ENCODE peak calls at places on chromosomes 4 and X, in five cellular contexts. B is HT1080; R is NCI-H1417; Y is activated CD8-positive, alpha-beta memory T cell treated with anti-CD3 and anti-CD28 coated beads for 48 hours; I is activated naive CD4-positive, alpha-beta T cell treated with Interleukin-2 at 50 U/mL for 16 hours. F is an unnamed sample.

GRCh38 chr4:122118243-122118642 is 33.9 kb upstream of the BLTP1 start:
- DNase-seq in Y (no peak), R (no peak), B (no peak), I (no peak), F (no peak)

GRCh38 chr4:44447563-44448504 is 775 bp downstream of the KCTD8 start:
- DNase-seq in Y (no peak), B (no peak), R (peak; percentile 81), I (no peak), F (no peak)

GRCh38 chr4:113442821-113443220 is 318.7 kb downstream of the CAMK2D start:
- DNase-seq in Y (no peak), R (no peak), I (no peak), B (peak; percentile 5), F (no peak)

GRCh38 chr4:27096142-27096824 is 235.6 kb downstream of the STIM2 start:
- DNase-seq in R (no peak), I (no peak), B (no peak), Y (no peak), F (no peak)

GRCh38 chr4:159237975-159238374 is 135.1 kb downstream of the RAPGEF2 start:
- DNase-seq in I (no peak), B (no peak), R (no peak), Y (no peak), F (no peak)

GRCh38 chr4:47990145-47990544 is 26.3 kb downstream of the CNGA1 start:
- DNase-seq in I (no peak), B (no peak), R (no peak), Y (no peak), F (no peak)

GRCh38 chr4:65046496-65047101 is 623.7 kb downstream of the EPHA5 start:
- DNase-seq in I (no peak), Y (no peak), R (no peak), B (peak; percentile 34), F (no peak)

GRCh38 chrX:73214366-73215094 is at the start of gene NAP1L2:
- DNase-seq in R (no peak), I (peak; percentile 32), Y (no peak), B (peak; percentile 51), F (peak; percentile 48)

GRCh38 chr4:97720869-97721432 is 422.3 kb downstream of the STPG2 start:
- DNase-seq in R (peak; percentile 49), Y (no peak), I (no peak), B (peak; percentile 68), F (no peak)

GRCh38 chrX:130082244-130083106 is 27.8 kb downstream of the ELF4 start:
- DNase-seq in B (no peak), Y (no peak), I (peak; percentile 81), R (no peak), F (peak; percentile 46)

GRCh38 chr4:82801910-82802521 is 3.4 kb upstream of the SCD5 start:
- DNase-seq in Y (no peak), B (peak; percentile 32), R (peak; percentile 10), I (no peak), F (no peak)

GRCh38 chr4:137819964-137820383 is 287.7 kb upstream of the PCDH18 start:
- DNase-seq in B (peak; percentile 26), I (no peak), R (peak; percentile 3), Y (no peak), F (no peak)

GRCh38 chr4:100843897-100844296 is 326.1 kb upstream of the EMCN start:
- DNase-seq in B (no peak), I (no peak), Y (no peak), R (no peak), F (no peak)

GRCh38 chr4:6008766-6009385 is 9.4 kb downstream of the C4orf50 start:
- DNase-seq in R (peak; percentile 52), Y (no peak), B (no peak), I (no peak), F (no peak)

GRCh38 chrX:46587753-46588171 is 14.2 kb downstream of the CHST7 start:
- DNase-seq in R (no peak), I (no peak), B (no peak), Y (no peak), F (no peak)

GRCh38 chr4:112378858-112379257 is 81.7 kb downstream of the ALPK1 start:
- DNase-seq in Y (no peak), I (no peak), B (no peak), R (no peak), F (no peak)

GRCh38 chr4:177251237-177251636 is 58.4 kb upstream of the NEIL3 start:
- DNase-seq in Y (no peak), R (no peak), I (no peak), B (no peak), F (no peak)

GRCh38 chr4:126251169-126251568 is 936.4 kb downstream of the FAT4 start:
- DNase-seq in I (no peak), R (no peak), B (no peak), Y (no peak), F (no peak)

GRCh38 chrX:1592128-1592862 is 891 bp downstream of the AKAP17A start:
- DNase-seq in Y (no peak), R (no peak), B (peak; percentile 25), I (peak; percentile 25), F (no peak)

GRCh38 chr4:56186808-56187523 is 200.3 kb downstream of the AASDH start:
- DNase-seq in I (no peak), B (no peak), R (no peak), Y (no peak), F (no peak)

GRCh38 chr4:101158136-101158485 is 189.2 kb downstream of the PPP3CA start:
- DNase-seq in Y (no peak), B (no peak), R (no peak), I (no peak), F (no peak)